ENCODE peak calls at places on chromosomes 2 and 18, in seven cellular contexts. F is cerebellar cortex; T is natural killer cell; U is smooth muscle cell of the brain vasculature; P is AG10803; C is KBM-7; N is CD8-positive, alpha-beta T cell. K is an unnamed sample.

GRCh38 chr2:26462511-26463251 is 15.2 kb downstream of the OTOF start:
- DNase-seq in T (no peak), P (peak), C (peak), N (no peak), F (peak), U (no peak), K (peak)

GRCh38 chr2:161165811-161166210 is 5.6 kb downstream of the TANK start:
- DNase-seq in C (peak), U (no peak), N (no peak), P (peak), T (no peak), F (no peak), K (peak)

GRCh38 chr18:34807106-34807796 is 97.2 kb downstream of the DTNA start:
- DNase-seq in F (no peak), T (no peak), U (no peak), C (no peak), P (no peak), N (no peak), K (no peak)

GRCh38 chr2:52881606-52882005 is 886.0 kb upstream of the CHAC2 start:
- DNase-seq in P (no peak), T (no peak), C (no peak), N (no peak), F (no peak), U (no peak), K (no peak)

GRCh38 chr18:63022429-63023022 is 297.0 kb downstream of the BCL2 start:
- DNase-seq in N (no peak), U (no peak), T (no peak), F (no peak), C (no peak), P (no peak), K (no peak)

GRCh38 chr2:169038338-169038757 is 7.2 kb upstream of the ABCB11 start:
- DNase-seq in P (no peak), T (no peak), F (no peak), C (peak), N (no peak), U (no peak), K (peak)

GRCh38 chr2:27765621-27766286 is 5.8 kb upstream of the MRPL33 start:
- DNase-seq in C (no peak), P (peak), F (no peak), T (peak), N (peak), U (no peak), K (no peak)

GRCh38 chr2:17879137-17879912 is 858 bp downstream of the KCNS3 start:
- DNase-seq in T (no peak), U (no peak), P (peak), F (no peak), N (no peak), C (peak), K (no peak)

GRCh38 chr18:27017901-27018500 is 152.5 kb upstream of the AQP4 start:
- DNase-seq in N (no peak), F (peak), U (no peak), P (no peak), C (peak), T (no peak), K (peak)

GRCh38 chr2:148813603-148814065 is 61.4 kb upstream of the KIF5C start:
- DNase-seq in F (no peak), U (no peak), P (no peak), N (peak), C (no peak), T (no peak), K (no peak)

GRCh38 chr18:41499345-41499744 is 455.7 kb upstream of the PIK3C3 start:
- DNase-seq in T (no peak), P (no peak), N (no peak), C (no peak), U (no peak), F (no peak), K (no peak)

GRCh38 chr18:23038712-23039111 is 96.6 kb upstream of the CABLES1 start:
- DNase-seq in U (no peak), N (no peak), T (no peak), C (no peak), F (no peak), P (peak), K (no peak)

GRCh38 chr2:64914735-64915509 is 74.3 kb upstream of the SLC1A4 start:
- DNase-seq in N (no peak), C (peak), F (no peak), U (no peak), P (peak), T (no peak), K (peak)

GRCh38 chr2:106053116-106053515 is 141.0 kb downstream of the UXS1 start:
- DNase-seq in N (no peak), U (peak), P (peak), F (no peak), C (no peak), T (no peak), K (no peak)

GRCh38 chr2:160891353-160891740 is 268.9 kb upstream of the TANK start:
- DNase-seq in F (no peak), P (no peak), N (no peak), T (no peak), C (no peak), U (no peak), K (no peak)

GRCh38 chr2:145284551-145284950 is 764.6 kb upstream of the ZEB2 start:
- DNase-seq in T (no peak), U (no peak), P (peak), C (no peak), N (no peak), F (no peak), K (no peak)

GRCh38 chr2:233462826-233463470 is 103.6 kb downstream of the USP40 start:
- DNase-seq in N (no peak), C (no peak), P (no peak), F (peak), U (no peak), T (no peak), K (no peak)

GRCh38 chr2:222610746-222611145 is 45.1 kb downstream of the FARSB start:
- DNase-seq in N (no peak), U (no peak), C (no peak), F (peak), P (peak), T (no peak), K (peak)

GRCh38 chr2:229375241-229375640 is 104.2 kb upstream of the PID1 start:
- DNase-seq in N (no peak), C (no peak), F (no peak), T (no peak), U (no peak), P (peak), K (no peak)

GRCh38 chr2:232876071-232876977 is 6.3 kb downstream of the SNORC start:
- DNase-seq in C (peak), P (no peak), F (peak), N (no peak), T (no peak), U (no peak), K (no peak)

GRCh38 chr2:12929806-12930205 is 213.1 kb downstream of the TRIB2 start:
- DNase-seq in U (no peak), T (no peak), F (no peak), C (no peak), P (no peak), N (no peak), K (no peak)

GRCh38 chr2:200033939-200034338 is 78.6 kb downstream of the MAIP1 start:
- DNase-seq in P (no peak), F (no peak), N (no peak), T (no peak), U (no peak), C (no peak), K (no peak)

GRCh38 chr2:23653326-23653725 is 268.3 kb downstream of the KLHL29 start:
- DNase-seq in P (no peak), N (no peak), U (no peak), T (no peak), F (no peak), C (no peak), K (no peak)

GRCh38 chr2:178211943-178212342 is 17.6 kb downstream of the OSBPL6 start:
- DNase-seq in C (no peak), T (no peak), N (no peak), F (no peak), P (no peak), U (no peak), K (no peak)

GRCh38 chr2:233597522-233597921 is 19.9 kb upstream of the UGT1A8 start:
- DNase-seq in F (no peak), U (no peak), P (no peak), N (no peak), C (no peak), T (no peak), K (no peak)

GRCh38 chr2:167335627-167336026 is 447.3 kb downstream of the XIRP2 start:
- DNase-seq in N (no peak), U (no peak), P (no peak), C (no peak), F (no peak), T (no peak), K (no peak)

GRCh38 chr2:183093857-183094657 is 15.5 kb downstream of the DUSP19 start:
- DNase-seq in T (no peak), N (no peak), P (peak), F (no peak), C (no peak), U (no peak), K (no peak)

GRCh38 chr2:144835634-144836351 is 315.9 kb upstream of the ZEB2 start:
- DNase-seq in T (no peak), N (no peak), C (no peak), F (no peak), U (no peak), P (peak), K (no peak)

GRCh38 chr18:11857177-11857887 is 6.1 kb downstream of the CHMP1B start:
- DNase-seq in P (peak), U (peak), N (no peak), C (no peak), F (peak), T (no peak), K (peak)

GRCh38 chr18:70276416-70277145 is 12.3 kb upstream of the SOCS6 start:
- DNase-seq in T (no peak), C (no peak), N (no peak), U (no peak), F (no peak), P (no peak), K (no peak)

GRCh38 chr2:172462393-172463381 is 35.3 kb downstream of the ITGA6 start:
- DNase-seq in N (peak), F (no peak), U (no peak), P (no peak), T (no peak), C (peak), K (peak)

GRCh38 chr18:61554946-61555361 is 221.7 kb downstream of the CDH20 start:
- DNase-seq in T (no peak), N (no peak), F (no peak), P (no peak), C (no peak), U (no peak), K (no peak)

GRCh38 chr2:25821225-25822056 is 56.8 kb downstream of the ASXL2 start:
- DNase-seq in N (no peak), P (no peak), C (no peak), T (no peak), U (peak), F (no peak), K (peak)

GRCh38 chr18:35290070-35290735 is at the start of gene ZSCAN30:
- DNase-seq in F (peak), P (peak), C (peak), N (peak), T (peak), U (peak), K (peak)